ENCODE peak calls at places on chromosomes 2 and 18, in seven cellular contexts. One of them, this sample, is unnamed.

GRCh38 chr2:241216211-241216761 is 27.8 kb downstream of the ANO7 start:
- DNase-seq in H1: no peak
- DNase-seq in IMR-90: no peak
- DNase-seq in mesendoderm: peak; percentile 69
- DNase-seq in H9: no peak
- DNase-seq in neuronal stem cell: no peak
- DNase-seq in mesenchymal stem cell: no peak
- DNase-seq in this sample: no peak

GRCh38 chr2:168166902-168167510 is 80.4 kb downstream of the STK39 start:
- DNase-seq in neuronal stem cell: no peak
- DNase-seq in mesendoderm: no peak
- DNase-seq in H9: no peak
- DNase-seq in IMR-90: peak; percentile 78
- DNase-seq in H1: no peak
- DNase-seq in mesenchymal stem cell: peak; percentile 28
- DNase-seq in this sample: no peak

GRCh38 chr2:225223301-225223700 is 176.2 kb upstream of the NYAP2 start:
- DNase-seq in mesendoderm: no peak
- DNase-seq in H1: no peak
- DNase-seq in mesenchymal stem cell: no peak
- DNase-seq in IMR-90: no peak
- DNase-seq in H9: no peak
- DNase-seq in neuronal stem cell: no peak
- DNase-seq in this sample: no peak

GRCh38 chr2:180130403-180130802 is 123.3 kb upstream of the CWC22 start:
- DNase-seq in mesenchymal stem cell: peak; percentile 24
- DNase-seq in mesendoderm: no peak
- DNase-seq in H9: no peak
- DNase-seq in neuronal stem cell: no peak
- DNase-seq in IMR-90: peak; percentile 65
- DNase-seq in H1: no peak
- DNase-seq in this sample: no peak

GRCh38 chr2:203690110-203691047 is 16.1 kb upstream of the CD28 start:
- DNase-seq in mesendoderm: no peak
- DNase-seq in H1: no peak
- DNase-seq in neuronal stem cell: no peak
- DNase-seq in mesenchymal stem cell: peak; percentile 32
- DNase-seq in IMR-90: peak; percentile 38
- DNase-seq in H9: no peak
- DNase-seq in this sample: no peak

GRCh38 chr2:131036696-131037397 is 56.4 kb downstream of the FAM168B start:
- DNase-seq in neuronal stem cell: no peak
- DNase-seq in H1: no peak
- DNase-seq in IMR-90: no peak
- DNase-seq in mesendoderm: no peak
- DNase-seq in H9: no peak
- DNase-seq in mesenchymal stem cell: no peak
- DNase-seq in this sample: no peak

GRCh38 chr2:8412082-8412481 is 269.8 kb upstream of the ID2 start:
- DNase-seq in H9: no peak
- DNase-seq in mesendoderm: no peak
- DNase-seq in mesenchymal stem cell: peak; percentile 42
- DNase-seq in IMR-90: no peak
- DNase-seq in neuronal stem cell: no peak
- DNase-seq in H1: no peak
- DNase-seq in this sample: no peak

GRCh38 chr18:3029215-3029972 is 16.4 kb upstream of the LPIN2 start:
- DNase-seq in neuronal stem cell: no peak
- DNase-seq in H1: no peak
- DNase-seq in mesenchymal stem cell: peak; percentile 88
- DNase-seq in H9: no peak
- DNase-seq in mesendoderm: no peak
- DNase-seq in IMR-90: peak; percentile 67
- DNase-seq in this sample: no peak

GRCh38 chr2:97758131-97758705 is 44.8 kb downstream of the ZAP70 start:
- DNase-seq in H1: no peak
- DNase-seq in IMR-90: peak; percentile 16
- DNase-seq in neuronal stem cell: no peak
- DNase-seq in mesendoderm: no peak
- DNase-seq in H9: no peak
- DNase-seq in mesenchymal stem cell: no peak
- DNase-seq in this sample: no peak

GRCh38 chr2:25692143-25692542 is 18.8 kb upstream of the DTNB start:
- DNase-seq in mesenchymal stem cell: no peak
- DNase-seq in H9: no peak
- DNase-seq in IMR-90: no peak
- DNase-seq in H1: no peak
- DNase-seq in neuronal stem cell: no peak
- DNase-seq in mesendoderm: peak; percentile 71
- DNase-seq in this sample: no peak

GRCh38 chr18:28728891-28729290 is 552.0 kb upstream of the CDH2 start:
- DNase-seq in neuronal stem cell: no peak
- DNase-seq in mesenchymal stem cell: no peak
- DNase-seq in IMR-90: peak; percentile 20
- DNase-seq in mesendoderm: no peak
- DNase-seq in H1: no peak
- DNase-seq in H9: no peak
- DNase-seq in this sample: peak; percentile 41

GRCh38 chr2:119517433-119517832 is 6.8 kb downstream of the SCTR start:
- DNase-seq in neuronal stem cell: peak; percentile 48
- DNase-seq in H1: no peak
- DNase-seq in mesenchymal stem cell: peak; percentile 43
- DNase-seq in H9: peak; percentile 75
- DNase-seq in mesendoderm: peak; percentile 77
- DNase-seq in IMR-90: peak; percentile 21
- DNase-seq in this sample: peak; percentile 33

GRCh38 chr2:235002198-235003095 is 50.6 kb downstream of the SH3BP4 start:
- DNase-seq in mesendoderm: peak; percentile 65
- DNase-seq in H9: no peak
- DNase-seq in neuronal stem cell: no peak
- DNase-seq in mesenchymal stem cell: no peak
- DNase-seq in H1: no peak
- DNase-seq in IMR-90: peak; percentile 58
- DNase-seq in this sample: no peak

GRCh38 chr2:234998404-234999211 is 46.8 kb downstream of the SH3BP4 start:
- DNase-seq in IMR-90: no peak
- DNase-seq in mesendoderm: no peak
- DNase-seq in neuronal stem cell: no peak
- DNase-seq in H9: no peak
- DNase-seq in mesenchymal stem cell: peak; percentile 90
- DNase-seq in H1: no peak
- DNase-seq in this sample: peak; percentile 94

GRCh38 chr2:235001237-235002133 is 49.7 kb downstream of the SH3BP4 start:
- DNase-seq in mesendoderm: peak; percentile 89
- DNase-seq in H9: no peak
- DNase-seq in H1: no peak
- DNase-seq in mesenchymal stem cell: peak; percentile 74
- DNase-seq in neuronal stem cell: no peak
- DNase-seq in IMR-90: no peak
- DNase-seq in this sample: no peak

GRCh38 chr2:234999740-235000425 is 48.1 kb downstream of the SH3BP4 start:
- DNase-seq in mesendoderm: no peak
- DNase-seq in IMR-90: no peak
- DNase-seq in H1: no peak
- DNase-seq in H9: no peak
- DNase-seq in neuronal stem cell: no peak
- DNase-seq in mesenchymal stem cell: no peak
- DNase-seq in this sample: peak; percentile 91

GRCh38 chr2:235000426-235001236 is 48.8 kb downstream of the SH3BP4 start:
- DNase-seq in H1: no peak
- DNase-seq in mesendoderm: no peak
- DNase-seq in neuronal stem cell: no peak
- DNase-seq in mesenchymal stem cell: peak; percentile 60
- DNase-seq in H9: no peak
- DNase-seq in IMR-90: no peak
- DNase-seq in this sample: no peak
- H2BK5ac ChIP-seq in H1: peak overlapping the region; percentile 75
- H2BK5ac ChIP-seq in mesendoderm: peak overlapping the region; percentile 74
- H2BK5ac ChIP-seq in neuronal stem cell: no peak overlapping the region
- H2BK5ac ChIP-seq in mesenchymal stem cell: no peak overlapping the region
- H2BK5ac ChIP-seq in H9: no peak overlapping the region
- H2BK5ac ChIP-seq in IMR-90: peak overlapping the region; percentile 25
- H2BK5ac ChIP-seq in this sample: no peak overlapping the region

GRCh38 chr18:45663646-45664045 is 48.4 kb downstream of the SLC14A2 start:
- DNase-seq in IMR-90: no peak
- DNase-seq in mesenchymal stem cell: no peak
- DNase-seq in H1: no peak
- DNase-seq in neuronal stem cell: no peak
- DNase-seq in mesendoderm: no peak
- DNase-seq in H9: no peak
- DNase-seq in this sample: no peak

GRCh38 chr18:45658756-45659155 is 43.5 kb downstream of the SLC14A2 start:
- DNase-seq in neuronal stem cell: no peak
- DNase-seq in H1: no peak
- DNase-seq in mesendoderm: no peak
- DNase-seq in IMR-90: peak; percentile 48
- DNase-seq in mesenchymal stem cell: no peak
- DNase-seq in H9: no peak
- DNase-seq in this sample: no peak

GRCh38 chr18:45666006-45666405 is 50.7 kb downstream of the SLC14A2 start:
- DNase-seq in neuronal stem cell: no peak
- DNase-seq in mesendoderm: peak; percentile 44
- DNase-seq in H1: no peak
- DNase-seq in mesenchymal stem cell: no peak
- DNase-seq in H9: no peak
- DNase-seq in IMR-90: no peak
- DNase-seq in this sample: no peak

GRCh38 chr18:45664824-45665763 is 49.8 kb downstream of the SLC14A2 start:
- DNase-seq in mesendoderm: peak; percentile 77
- DNase-seq in H1: peak; percentile 27
- DNase-seq in mesenchymal stem cell: peak; percentile 69
- DNase-seq in neuronal stem cell: peak; percentile 74
- DNase-seq in H9: peak; percentile 62
- DNase-seq in IMR-90: peak; percentile 68
- DNase-seq in this sample: peak; percentile 77

GRCh38 chr18:45662468-45662867 is 47.2 kb downstream of the SLC14A2 start:
- DNase-seq in neuronal stem cell: no peak
- DNase-seq in H1: no peak
- DNase-seq in mesenchymal stem cell: no peak
- DNase-seq in IMR-90: peak; percentile 76
- DNase-seq in mesendoderm: no peak
- DNase-seq in H9: no peak
- DNase-seq in this sample: no peak
- H2AK5ac ChIP-seq in neuronal stem cell: no peak overlapping the region
- H2AK5ac ChIP-seq in H1: no peak overlapping the region
- H2AK5ac ChIP-seq in mesenchymal stem cell: peak overlapping the region; percentile 68
- H2AK5ac ChIP-seq in IMR-90: no peak overlapping the region
- H2AK5ac ChIP-seq in mesendoderm: no peak overlapping the region
- H2AK5ac ChIP-seq in H9: no peak overlapping the region
- H2AK5ac ChIP-seq in this sample: no peak overlapping the region

DNA sequence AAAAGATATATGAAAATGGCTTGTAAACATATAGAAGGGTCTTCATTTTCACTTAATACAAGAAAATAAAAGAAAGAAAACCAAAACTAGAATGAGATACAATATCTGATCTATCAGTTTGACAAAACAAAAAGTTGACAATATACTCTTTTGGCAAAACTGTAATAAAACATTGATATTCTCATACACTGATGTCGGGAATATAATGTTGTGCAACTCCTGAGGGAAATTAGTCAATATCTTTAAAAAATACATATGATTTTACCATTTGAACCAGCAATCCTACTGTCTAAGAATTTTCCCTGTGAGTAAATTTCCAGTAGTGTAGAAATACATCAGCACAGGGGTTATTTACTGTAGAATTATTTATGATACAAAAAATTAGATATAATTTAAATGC is 336.1 kb upstream of the FSIP2 start:
- DNase-seq in H1: no peak
- DNase-seq in H9: no peak
- DNase-seq in IMR-90: no peak
- DNase-seq in neuronal stem cell: no peak
- DNase-seq in mesenchymal stem cell: no peak
- DNase-seq in mesendoderm: no peak
- DNase-seq in this sample: no peak
- H2BK5ac ChIP-seq in H1: no peak overlapping the region
- H2BK5ac ChIP-seq in H9: no peak overlapping the region
- H2BK5ac ChIP-seq in IMR-90: no peak overlapping the region
- H2BK5ac ChIP-seq in neuronal stem cell: no peak overlapping the region
- H2BK5ac ChIP-seq in mesenchymal stem cell: no peak overlapping the region
- H2BK5ac ChIP-seq in mesendoderm: no peak overlapping the region
- H2BK5ac ChIP-seq in this sample: no peak overlapping the region

GRCh38 chr2:197675711-197676188 is 363 bp upstream of the RFTN2 start:
- DNase-seq in H9: peak; percentile 46
- DNase-seq in neuronal stem cell: peak; percentile 40
- DNase-seq in H1: no peak
- DNase-seq in mesenchymal stem cell: peak; percentile 84
- DNase-seq in mesendoderm: peak; percentile 78
- DNase-seq in IMR-90: peak; percentile 76
- DNase-seq in this sample: no peak
- H2AK5ac ChIP-seq in H9: no peak overlapping the region
- H2AK5ac ChIP-seq in neuronal stem cell: no peak overlapping the region
- H2AK5ac ChIP-seq in H1: no peak overlapping the region
- H2AK5ac ChIP-seq in mesenchymal stem cell: no peak overlapping the region
- H2AK5ac ChIP-seq in mesendoderm: no peak overlapping the region
- H2AK5ac ChIP-seq in IMR-90: no peak overlapping the region
- H2AK5ac ChIP-seq in this sample: no peak overlapping the region

GRCh38 chr2:231987088-231987788 is 25.7 kb downstream of the DIS3L2 start:
- DNase-seq in mesenchymal stem cell: no peak
- DNase-seq in H1: no peak
- DNase-seq in mesendoderm: no peak
- DNase-seq in neuronal stem cell: no peak
- DNase-seq in H9: no peak
- DNase-seq in IMR-90: no peak
- DNase-seq in this sample: no peak
- H2BK5ac ChIP-seq in mesenchymal stem cell: no peak overlapping the region
- H2BK5ac ChIP-seq in H1: no peak overlapping the region
- H2BK5ac ChIP-seq in mesendoderm: no peak overlapping the region
- H2BK5ac ChIP-seq in neuronal stem cell: no peak overlapping the region
- H2BK5ac ChIP-seq in H9: no peak overlapping the region
- H2BK5ac ChIP-seq in IMR-90: no peak overlapping the region
- H2BK5ac ChIP-seq in this sample: no peak overlapping the region

DNA sequence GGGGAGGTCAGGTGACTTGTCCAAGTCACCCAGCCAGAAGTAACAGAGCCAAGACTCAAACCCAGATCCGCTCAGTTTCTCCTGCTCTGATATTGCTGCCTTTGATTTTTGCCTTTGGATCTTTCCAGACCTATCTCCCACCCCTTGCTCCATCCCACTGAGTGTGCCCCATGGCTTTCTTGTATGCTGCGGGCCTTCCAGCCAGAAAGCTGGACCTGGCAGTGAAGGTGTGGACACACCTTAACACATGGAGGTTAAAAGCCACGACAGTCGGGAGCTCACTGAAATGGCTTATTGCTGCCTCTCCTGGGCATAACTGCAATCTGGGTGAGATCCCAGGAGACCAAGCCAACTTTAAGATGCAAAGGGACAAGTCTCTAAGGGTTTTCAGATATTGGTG is 86.7 kb downstream of the LONRF2 start:
- DNase-seq in H1: no peak
- DNase-seq in neuronal stem cell: no peak
- DNase-seq in IMR-90: no peak
- DNase-seq in H9: no peak
- DNase-seq in mesenchymal stem cell: no peak
- DNase-seq in mesendoderm: no peak
- DNase-seq in this sample: no peak
- H2AK5ac ChIP-seq in H1: no peak overlapping the region
- H2AK5ac ChIP-seq in neuronal stem cell: no peak overlapping the region
- H2AK5ac ChIP-seq in IMR-90: peak overlapping the region; percentile 65
- H2AK5ac ChIP-seq in H9: no peak overlapping the region
- H2AK5ac ChIP-seq in mesenchymal stem cell: peak overlapping the region; percentile 69
- H2AK5ac ChIP-seq in mesendoderm: no peak overlapping the region
- H2AK5ac ChIP-seq in this sample: no peak overlapping the region

This sample was measured in trophoblast cell.